ENCODE peak calls at places on chromosomes 4 and X, in ten cellular contexts. M is left ventricle myocardium inferior; P is mammary epithelial cell; V is tibial artery; R is cardiac muscle cell; T is IMR-90; X is right lobe of liver; W is osteoblast; B is breast epithelium; A is CD8-positive, alpha-beta T cell. I is an unnamed sample.
A peak's percentile ranks its signal among the peaks of the same experiment; 100 is the strongest.

GRCh38 chrX:15511563-15511962 is 11.0 kb downstream of the BMX start:
- DNase-seq in V (no peak), T (no peak), R (no peak), X (no peak), M (no peak), B (no peak), W (no peak), A (no peak), P (peak; percentile 82), I (no peak)

GRCh38 chr4:186191266-186192067 is at the start of gene CYP4V2:
- DNase-seq in T (peak; percentile 72), B (peak; percentile 30), P (peak; percentile 75), X (peak; percentile 90), W (peak; percentile 95), M (peak; percentile 86), V (peak; percentile 89), R (peak; percentile 86), A (peak; percentile 84), I (peak; percentile 83)

GRCh38 chr4:41410049-41410448 is 127.9 kb upstream of the LIMCH1 start:
- DNase-seq in X (no peak), A (no peak), T (peak; percentile 6), P (peak; percentile 49), V (no peak), R (peak; percentile 16), M (no peak), W (no peak), B (no peak), I (no peak)

GRCh38 chr4:170122252-170122651 is 32.5 kb upstream of the AADAT start:
- DNase-seq in V (no peak), R (no peak), M (no peak), P (peak; percentile 53), W (no peak), T (no peak), B (no peak), A (no peak), X (no peak), I (no peak)

GRCh38 chr4:25095756-25096552 is 64.3 kb downstream of the SEPSECS start:
- DNase-seq in W (no peak), M (no peak), P (no peak), V (peak; percentile 47), T (no peak), A (no peak), B (no peak), X (no peak), R (peak; percentile 53), I (peak; percentile 49)

GRCh38 chr4:52904421-52904820 is 42.3 kb downstream of the RASL11B start:
- DNase-seq in A (no peak), M (no peak), R (no peak), V (no peak), W (peak; percentile 94), T (peak; percentile 66), P (no peak), B (no peak), X (no peak), I (no peak)

GRCh38 chrX:153727108-153727931 is 2.7 kb downstream of the ABCD1 start:
- DNase-seq in A (no peak), X (peak; percentile 81), W (peak; percentile 92), M (peak; percentile 62), V (peak; percentile 90), T (no peak), R (peak; percentile 33), P (no peak), B (no peak), I (no peak)

GRCh38 chr4:185143596-185143969 is 517 bp downstream of the SLC25A4 start:
- DNase-seq in W (peak; percentile 82), B (peak; percentile 59), X (peak; percentile 57), P (peak; percentile 53), A (no peak), T (peak; percentile 17), M (peak; percentile 75), R (peak; percentile 14), V (peak; percentile 94), I (no peak)

GRCh38 chr4:168852933-168853713 is 156.9 kb downstream of the CBR4 start:
- DNase-seq in P (no peak), B (no peak), W (no peak), V (no peak), X (no peak), T (no peak), R (no peak), M (no peak), A (no peak), I (no peak)

GRCh38 chr4:168853770-168854169 is 156.3 kb downstream of the CBR4 start:
- DNase-seq in M (no peak), T (no peak), B (no peak), W (no peak), A (no peak), X (no peak), P (no peak), V (no peak), R (no peak), I (no peak)

GRCh38 chr4:168854216-168854921 is 155.7 kb downstream of the CBR4 start:
- DNase-seq in W (no peak), R (no peak), B (no peak), T (no peak), V (no peak), P (no peak), X (no peak), A (no peak), M (peak; percentile 32), I (no peak)

GRCh38 chr4:168850016-168850415 is 160.0 kb downstream of the CBR4 start:
- DNase-seq in P (no peak), M (no peak), V (no peak), T (no peak), X (no peak), R (peak; percentile 57), A (no peak), W (no peak), B (no peak), I (no peak)

DNA sequence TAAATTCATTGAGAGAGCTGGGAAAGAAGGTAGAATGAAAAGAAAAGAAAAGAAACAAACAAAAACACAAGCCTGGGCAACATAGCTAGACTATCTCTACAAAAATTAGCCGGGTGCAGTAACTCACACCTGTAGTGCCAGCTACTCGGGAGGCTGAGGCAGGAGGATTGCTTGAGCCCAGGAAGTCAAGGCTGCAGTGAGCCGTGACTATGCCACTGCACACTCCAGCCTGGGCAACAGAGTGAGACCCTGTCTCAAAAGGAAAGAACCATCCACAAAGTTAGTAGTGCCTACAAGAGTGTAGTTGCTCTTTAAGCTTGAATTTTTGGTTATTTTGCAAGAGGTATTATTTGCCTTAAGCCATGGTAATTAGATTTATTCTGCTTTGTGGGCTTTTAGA is 157.7 kb downstream of the CBR4 start:
- DNase-seq in X (no peak), P (no peak), V (no peak), A (no peak), R (no peak), T (no peak), M (no peak), B (no peak), W (no peak), I (no peak)
- H3K4me1 ChIP-seq in X (no peaks in the 10 kb centered on the region), P (peaks cover 34% of the 10 kb centered on the region), V (no peaks in the 10 kb centered on the region), A (no peaks in the 10 kb centered on the region), R (peaks cover 38% of the 10 kb centered on the region), T (peaks cover 21% of the 10 kb centered on the region), M (peaks cover 100% of the 10 kb centered on the region), B (peaks cover 24% of the 10 kb centered on the region), W (peaks cover 52% of the 10 kb centered on the region), I (peaks cover 26% of the 10 kb centered on the region)

DNA sequence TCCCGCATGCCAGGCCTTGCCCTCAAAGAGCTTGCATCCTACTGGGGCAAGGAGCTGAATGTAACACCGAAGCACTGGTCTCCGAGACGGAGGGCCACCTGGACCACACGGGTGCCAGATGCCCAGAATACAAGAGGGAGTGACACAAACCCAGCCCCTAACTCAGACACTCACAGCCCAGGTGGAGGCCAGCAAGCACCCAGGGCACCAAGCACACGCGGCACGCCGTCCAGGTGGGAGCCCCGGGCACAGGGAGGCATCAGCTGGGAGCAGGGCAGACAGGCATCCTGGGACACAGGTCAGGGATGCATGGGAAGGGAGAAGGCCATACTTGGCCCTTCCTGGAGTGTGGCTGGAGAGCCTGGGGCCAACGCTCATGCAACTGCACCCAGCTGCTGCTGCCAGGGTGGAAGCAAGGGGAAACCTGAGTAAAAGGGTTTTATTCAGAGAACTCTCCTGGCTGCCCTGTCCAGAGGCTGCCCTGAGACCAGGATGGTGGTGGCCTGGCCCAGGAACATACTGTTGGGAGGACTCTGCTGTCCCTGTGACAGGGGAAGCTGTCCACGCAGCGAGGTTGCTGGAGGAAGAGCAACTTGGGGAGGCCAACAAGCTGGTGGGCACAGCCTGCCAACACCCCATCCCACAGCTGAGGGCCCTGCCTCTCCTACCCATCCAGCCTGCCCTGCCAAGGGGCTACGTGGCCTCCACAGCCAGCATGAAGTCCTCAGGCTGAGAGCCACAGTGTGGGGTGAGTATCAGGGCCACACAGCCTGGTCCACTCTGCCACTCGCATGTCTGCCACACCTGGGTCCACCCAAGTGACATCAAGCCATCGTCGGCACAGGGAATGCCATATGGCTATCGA is 22.2 kb upstream of the PPP2R2C start:
- DNase-seq in W (no peak), T (no peak), V (no peak), M (no peak), R (no peak), B (no peak), A (no peak), P (no peak), X (no peak), I (no peak)
- TF ChIP-seq CTCF in W (no peak), T (no peak), V (no peak), M (no peak), R (no peak), B (no peak), A (no peak), P (no peak), X (no peak), I (no peak)

DNA sequence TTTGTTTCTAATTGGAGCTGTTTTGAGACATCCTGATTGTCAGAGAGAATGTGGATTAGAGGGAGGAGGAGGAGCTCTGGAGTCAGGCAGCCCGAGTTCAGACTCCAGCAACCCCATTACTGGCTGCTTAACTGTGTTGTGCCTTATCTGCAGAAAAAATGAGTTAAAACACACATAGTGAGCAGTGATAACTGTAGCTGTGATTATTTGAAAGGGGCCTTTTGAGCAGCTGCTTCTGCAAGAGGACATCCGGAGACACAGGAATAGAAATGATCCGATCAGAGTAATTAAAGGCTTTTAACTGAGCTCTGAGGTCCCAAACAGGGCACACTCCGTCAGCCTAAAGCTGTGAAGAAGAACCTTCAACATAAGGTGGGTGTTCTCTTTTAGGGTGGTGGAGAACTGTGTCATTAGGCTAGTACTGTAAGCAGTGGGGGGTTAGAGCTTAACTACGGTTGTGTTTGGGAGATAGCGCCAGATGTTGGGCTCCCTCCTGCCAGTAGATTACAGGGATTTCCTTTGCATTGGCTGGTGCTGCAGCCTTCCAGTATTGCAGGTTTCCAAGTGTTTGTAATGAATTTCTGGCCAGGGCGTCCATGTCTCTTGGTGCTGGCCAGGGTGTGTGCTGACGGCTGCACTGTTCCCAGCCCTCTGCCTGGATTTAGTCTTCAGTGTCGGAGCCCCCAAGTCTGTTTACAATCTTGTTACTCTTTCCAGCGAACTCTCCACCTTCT is 24.3 kb downstream of the ADD1 start:
- DNase-seq in A (no peak), P (no peak), M (peak; percentile 33), T (peak; percentile 47), V (no peak), X (no peak), W (peak; percentile 80), R (peak; percentile 63), B (no peak), I (peak; percentile 36)
- H3K4me1 ChIP-seq in A (peaks cover 28% of the 10 kb centered on the region), P (no peaks in the 10 kb centered on the region), M (peaks cover 100% of the 10 kb centered on the region), T (peaks cover 27% of the 10 kb centered on the region), V (no peaks in the 10 kb centered on the region), X (peaks cover 48% of the 10 kb centered on the region), W (peaks cover 30% of the 10 kb centered on the region), R (peaks cover 78% of the 10 kb centered on the region), B (peaks cover 14% of the 10 kb centered on the region), I (peaks cover 80% of the 10 kb centered on the region)

GRCh38 chrX:32745323-32745722 is 466.0 kb downstream of the DMD start:
- DNase-seq in P (no peak), M (no peak), T (no peak), W (no peak), R (peak; percentile 0), V (no peak), X (no peak), A (no peak), B (no peak), I (no peak)

GRCh38 chrX:32744906-32745305 is 466.4 kb downstream of the DMD start:
- DNase-seq in T (no peak), X (no peak), A (no peak), B (no peak), V (no peak), W (no peak), M (no peak), P (no peak), R (peak; percentile 10), I (no peak)

GRCh38 chrX:32749075-32749474 is 462.3 kb downstream of the DMD start:
- DNase-seq in A (no peak), P (peak; percentile 14), R (peak; percentile 3), V (no peak), T (no peak), X (no peak), M (no peak), W (no peak), B (no peak), I (no peak)
- TF ChIP-seq CTCF in A (no peak), P (no peak), R (no peak), V (no peak), T (no peak), X (no peak), M (no peak), W (no peak), B (no peak), I (no peak)

I was measured in upper lobe of left lung.